ENCODE peak calls at places on chromosomes 11 and 22, in six cellular contexts. O is GM23248, Y is PC-3, U is MM.1S, M is HCT116, D is GM23338. P is an unnamed sample.

GRCh38 chr11:859394-860131 is 16.9 kb downstream of the TSPAN4 start:
- DNase-seq in O (peak; percentile 91), Y (peak; percentile 26), U (no peak), M (no peak), D (no peak), P (no peak)

GRCh38 chr11:32531528-32531927 is 52.1 kb upstream of the EIF3M start:
- DNase-seq in O (no peak), Y (peak; percentile 87), U (no peak), M (no peak), D (no peak), P (no peak)

GRCh38 chr11:31799036-31799793 is 11.9 kb downstream of the PAX6 start:
- DNase-seq in O (no peak), Y (no peak), U (peak; percentile 3), M (no peak), D (peak; percentile 46), P (peak; percentile 68)

GRCh38 chr11:1501421-1502167 is 15.0 kb upstream of the MOB2 start:
- DNase-seq in O (no peak), Y (no peak), U (no peak), M (no peak), D (no peak), P (no peak)

GRCh38 chr11:94128171-94128745 is 383 bp upstream of the PANX1 start:
- DNase-seq in O (peak; percentile 68), Y (no peak), U (no peak), M (no peak), D (peak; percentile 63), P (no peak)

GRCh38 chr22:18000441-18001039 is 23.8 kb downstream of the MICAL3 start:
- DNase-seq in O (peak; percentile 54), Y (peak; percentile 9), U (no peak), M (no peak), D (peak; percentile 72), P (peak; percentile 63)

GRCh38 chr11:6200975-6201374 is 2.0 kb downstream of the OR52W1 start:
- DNase-seq in O (no peak), Y (no peak), U (no peak), M (no peak), D (no peak), P (no peak)

GRCh38 chr11:60971520-60971919 is at the start of gene CD6:
- DNase-seq in O (no peak), Y (no peak), U (no peak), M (no peak), D (no peak), P (no peak)

GRCh38 chr11:113806403-113806802 is 26.8 kb downstream of the CLDN25 start:
- DNase-seq in O (peak; percentile 24), Y (peak; percentile 59), U (peak; percentile 30), M (peak; percentile 12), D (peak; percentile 85), P (peak; percentile 80)

GRCh38 chr11:58027341-58027740 is 3.4 kb upstream of the OR6Q1 start:
- DNase-seq in O (peak; percentile 73), Y (no peak), U (no peak), M (no peak), D (no peak), P (no peak)

GRCh38 chr11:9799901-9800300 is 136.0 kb downstream of the SWAP70 start:
- DNase-seq in O (peak; percentile 53), Y (no peak), U (no peak), M (no peak), D (no peak), P (no peak)

GRCh38 chr11:28838741-28839140 is 730.6 kb downstream of the METTL15 start:
- DNase-seq in O (peak; percentile 42), Y (no peak), U (no peak), M (no peak), D (no peak), P (no peak)

GRCh38 chr22:42065408-42066132 is 5.0 kb downstream of the NAGA start:
- DNase-seq in O (no peak), Y (no peak), U (no peak), M (no peak), D (peak; percentile 80), P (no peak)

GRCh38 chr11:69647761-69648497 is 7.0 kb downstream of the CCND1 start:
- DNase-seq in O (peak; percentile 23), Y (no peak), U (no peak), M (no peak), D (no peak), P (no peak)

GRCh38 chr22:23782649-23783048 is 4.1 kb upstream of the SMARCB1 start:
- DNase-seq in O (no peak), Y (no peak), U (no peak), M (no peak), D (no peak), P (no peak)

GRCh38 chr11:74388678-74389327 is 9.4 kb downstream of the PGM2L1 start:
- DNase-seq in O (peak; percentile 72), Y (peak; percentile 87), U (peak; percentile 74), M (no peak), D (peak; percentile 87), P (peak; percentile 72)

GRCh38 chr11:62930157-62930556 is 9.0 kb upstream of the CHRM1 start:
- DNase-seq in O (no peak), Y (no peak), U (no peak), M (no peak), D (no peak), P (no peak)

GRCh38 chr11:61971177-61972111 is 4.0 kb upstream of the FTH1 start:
- DNase-seq in O (peak; percentile 99), Y (peak; percentile 99), U (peak; percentile 21), M (peak; percentile 88), D (peak; percentile 98), P (peak; percentile 94)

DNA sequence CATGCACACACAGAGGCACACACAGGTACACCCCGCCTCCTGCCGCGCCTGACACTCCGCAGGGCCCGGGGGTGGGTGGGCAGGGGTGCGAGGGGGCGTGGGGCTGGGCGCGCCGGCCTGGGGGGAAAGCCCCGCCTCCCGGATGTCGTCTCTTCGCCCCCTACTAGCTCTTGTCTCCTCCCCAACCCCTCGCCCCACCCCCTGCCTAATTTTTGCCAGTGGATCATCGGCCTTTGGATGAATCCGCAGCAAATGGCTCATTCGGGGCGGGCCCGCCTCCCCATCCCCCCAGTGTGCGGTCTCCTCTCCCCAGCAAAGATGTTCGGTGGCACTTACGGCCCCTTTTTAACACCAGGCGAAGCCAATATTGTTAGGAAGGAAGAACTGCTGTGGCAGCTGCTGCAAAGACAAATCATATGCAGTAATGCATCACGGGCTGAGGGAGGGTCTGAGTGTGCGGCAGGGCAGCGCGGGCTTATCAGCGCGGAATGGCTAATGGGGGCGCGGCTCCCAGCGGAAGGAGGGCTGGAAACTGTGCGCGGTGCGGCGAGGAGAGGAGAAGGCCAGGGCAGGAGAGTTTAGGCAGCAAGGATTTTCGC is 13.4 kb upstream of the NECTIN1 start:
- DNase-seq in O (peak; percentile 39), Y (no peak), U (no peak), M (no peak), D (peak; percentile 87), P (peak; percentile 71)
- TF ChIP-seq EZH2 in O (no peak), Y (no peak), U (no peak), M (no peak), D (no peak), P (no peak)

GRCh38 chr22:45226681-45227186 is 14.0 kb downstream of the KIAA0930 start:
- DNase-seq in O (peak; percentile 66), Y (peak; percentile 25), U (no peak), M (no peak), D (no peak), P (no peak)

GRCh38 chr22:45227645-45228400 is 12.9 kb downstream of the KIAA0930 start:
- DNase-seq in O (no peak), Y (no peak), U (no peak), M (no peak), D (no peak), P (peak; percentile 41)

GRCh38 chr22:45229181-45229580 is 11.5 kb downstream of the KIAA0930 start:
- DNase-seq in O (no peak), Y (no peak), U (no peak), M (no peak), D (no peak), P (no peak)

GRCh38 chr22:45230026-45230845 is 10.5 kb downstream of the KIAA0930 start:
- DNase-seq in O (no peak), Y (no peak), U (no peak), M (no peak), D (no peak), P (no peak)

GRCh38 chr22:45228401-45228754 is 12.3 kb downstream of the KIAA0930 start:
- DNase-seq in O (no peak), Y (no peak), U (no peak), M (no peak), D (no peak), P (no peak)
- H3K79me2 ChIP-seq in O (peaks cover 11% of the 10 kb centered on the region), Y (no peaks in the 10 kb centered on the region), U (peaks cover 92% of the 10 kb centered on the region), M (peaks cover 9% of the 10 kb centered on the region), D (peaks cover 12% of the 10 kb centered on the region), P (peaks cover 9% of the 10 kb centered on the region)

GRCh38 chr11:36446135-36446534 is 63.9 kb downstream of the TRAF6 start:
- DNase-seq in O (no peak), Y (no peak), U (no peak), M (no peak), D (no peak), P (no peak)

GRCh38 chr11:36447514-36447913 is 62.6 kb downstream of the TRAF6 start:
- DNase-seq in O (no peak), Y (peak; percentile 53), U (no peak), M (no peak), D (peak; percentile 18), P (peak; percentile 39)

GRCh38 chr11:36450391-36450714 is 59.7 kb downstream of the TRAF6 start:
- DNase-seq in O (no peak), Y (no peak), U (no peak), M (no peak), D (no peak), P (no peak)

GRCh38 chr11:36449566-36450390 is 60.3 kb downstream of the TRAF6 start:
- DNase-seq in O (peak; percentile 20), Y (no peak), U (no peak), M (no peak), D (no peak), P (no peak)

DNA sequence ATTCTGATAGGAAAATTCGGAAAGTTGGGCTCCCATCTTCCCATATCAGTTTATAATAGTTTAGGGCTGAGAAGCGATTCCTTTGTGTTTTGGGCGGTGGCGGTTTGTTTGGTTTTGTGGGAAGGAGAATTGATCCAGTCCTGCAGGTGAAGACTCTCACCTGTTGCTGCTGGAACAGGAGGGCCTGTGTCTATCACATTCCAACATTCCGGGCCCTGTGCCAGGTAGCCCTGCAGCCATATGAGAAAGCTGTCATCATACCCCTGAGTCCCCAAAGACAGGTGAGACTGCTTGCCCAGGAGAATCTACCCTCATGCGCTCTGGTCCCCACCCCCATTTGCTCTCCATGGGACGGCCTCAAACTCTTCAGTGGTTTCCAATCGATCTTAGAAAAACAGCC is 62.1 kb downstream of the TRAF6 start:
- DNase-seq in O (no peak), Y (peak; percentile 95), U (no peak), M (no peak), D (no peak), P (no peak)
- TF ChIP-seq EZH2phosphoT487 in O (no peak), Y (no peak), U (no peak), M (no peak), D (no peak), P (no peak)

DNA sequence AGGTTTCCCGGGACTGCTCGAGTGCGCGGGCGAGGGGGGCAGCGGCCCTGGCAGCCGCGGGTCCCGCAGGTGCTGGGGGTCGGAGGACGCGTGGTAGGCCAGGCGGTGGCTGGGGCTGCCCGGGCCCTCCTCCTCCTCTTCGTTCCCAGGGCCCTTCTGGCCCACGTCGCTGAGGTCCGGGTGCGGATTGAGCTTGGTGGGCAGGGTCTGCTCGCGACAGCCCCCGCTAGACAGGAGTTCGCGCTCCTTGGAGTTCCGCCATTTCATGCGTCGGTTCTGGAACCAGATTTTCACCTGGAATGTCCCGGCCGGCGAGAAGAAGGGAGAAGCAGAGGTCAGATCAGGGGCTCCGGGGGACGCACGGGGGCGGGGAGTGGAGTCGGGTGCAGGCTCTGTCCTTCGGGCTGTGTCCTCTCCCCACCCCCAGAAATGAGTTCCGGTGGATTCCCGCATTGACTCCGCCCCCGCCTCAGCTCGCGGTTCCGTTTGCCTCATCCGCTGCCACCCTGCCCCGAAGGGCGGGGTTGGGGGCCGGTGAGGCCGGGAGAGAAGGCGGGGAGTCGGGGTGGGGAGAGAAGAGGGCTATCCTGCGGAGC is 3.9 kb downstream of the DBX1 start:
- DNase-seq in O (no peak), Y (no peak), U (no peak), M (no peak), D (peak; percentile 90), P (peak; percentile 80)
- TF ChIP-seq EZH2 in O (peak; percentile 22), Y (no peak), U (no peak), M (no peak), D (peak; percentile 40), P (no peak)

P was measured in neural progenitor cell.